ENCODE peak calls at places on chromosomes 11 and 22, in five cellular contexts. F, A, E, T and V are unnamed samples.

GRCh38 chr11:12544986-12545775 is 129.0 kb upstream of the TEAD1 start:
- DNase-seq in E (no peak), F (no peak), T (no peak), A (no peak), V (peak)

GRCh38 chr11:126926376-126926791 is 74.2 kb downstream of the KIRREL3 start:
- DNase-seq in A (no peak), F (no peak), T (no peak), E (no peak), V (peak)

GRCh38 chr22:46803031-46803880 is 40.8 kb downstream of the TBC1D22A start:
- DNase-seq in T (peak), A (peak), E (no peak), F (peak), V (no peak)

GRCh38 chr11:130671801-130672700 is 223.6 kb downstream of the ADAMTS15 start:
- DNase-seq in F (no peak), A (no peak), T (no peak), E (no peak), V (peak)

GRCh38 chr11:85170184-85170583 is 457.0 kb downstream of the DLG2 start:
- DNase-seq in E (no peak), T (no peak), A (no peak), F (peak), V (peak)

GRCh38 chr11:126304457-126305072 is 705 bp downstream of the DCPS start:
- DNase-seq in T (peak), A (no peak), F (no peak), E (no peak), V (no peak)

GRCh38 chr11:71459076-71459766 is 6.2 kb downstream of the NADSYN1 start:
- DNase-seq in A (no peak), E (no peak), T (no peak), F (no peak), V (no peak)

GRCh38 chr22:16845465-16845864 is 20.3 kb upstream of the XKR3 start:
- DNase-seq in E (no peak), A (no peak), T (no peak), F (no peak), V (no peak)

GRCh38 chr22:36366291-36366708 is 21.5 kb downstream of the MYH9 start:
- DNase-seq in E (no peak), F (no peak), T (no peak), A (no peak), V (peak)

GRCh38 chr22:28014141-28015055 is 95.3 kb upstream of the PITPNB start:
- DNase-seq in T (no peak), E (no peak), A (no peak), F (no peak), V (no peak)

GRCh38 chr22:33328789-33329296 is 270.7 kb upstream of the SYN3 start:
- DNase-seq in F (peak), E (no peak), T (no peak), A (peak), V (peak)

GRCh38 chr11:67278135-67278938 is 10.8 kb upstream of the ANKRD13D start:
- DNase-seq in E (no peak), A (no peak), T (no peak), F (no peak), V (no peak)

GRCh38 chr22:28741200-28741757 is 341 bp downstream of the CHEK2 start:
- DNase-seq in F (no peak), E (no peak), A (no peak), T (peak), V (no peak)

GRCh38 chr11:109865558-109866186 is 227.5 kb upstream of the ZC3H12C start:
- DNase-seq in A (no peak), F (no peak), E (no peak), T (no peak), V (no peak)

GRCh38 chr11:9896902-9897301 is 233.0 kb downstream of the SWAP70 start:
- DNase-seq in A (no peak), E (no peak), F (no peak), T (no peak), V (no peak)

GRCh38 chr11:9893474-9893873 is 229.6 kb downstream of the SWAP70 start:
- DNase-seq in F (no peak), E (no peak), T (no peak), A (no peak), V (peak)

DNA sequence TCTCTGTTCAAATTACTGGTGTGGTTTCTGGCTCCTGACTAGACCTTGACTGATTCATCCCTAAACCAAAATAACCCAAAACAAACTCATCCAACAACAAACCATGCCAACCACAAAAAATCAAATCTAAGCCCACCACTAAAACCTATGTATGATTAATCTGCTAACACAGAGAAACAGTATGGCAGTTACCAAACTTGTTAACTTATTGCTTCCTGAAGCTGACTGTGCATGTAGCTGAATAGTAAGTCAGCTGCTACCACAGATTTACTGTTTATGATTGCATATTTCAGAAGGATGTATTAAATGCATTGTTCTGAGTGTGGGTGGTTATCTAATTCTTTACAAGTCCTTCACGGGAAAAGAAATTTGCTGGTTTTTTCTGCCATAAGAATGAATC is 231.1 kb downstream of the SWAP70 start:
- DNase-seq in T (no peak), A (no peak), E (no peak), F (no peak), V (peak)
- TF ChIP-seq BHLHE40 in T (no peak), A (no peak), E (no peak), F (no peak), V (peak)

GRCh38 chr11:121887564-121887963 is 228.5 kb downstream of the BLID start:
- DNase-seq in F (no peak), T (no peak), E (no peak), A (no peak), V (no peak)

GRCh38 chr11:121886956-121887355 is 229.1 kb downstream of the BLID start:
- DNase-seq in T (no peak), F (no peak), E (no peak), A (no peak), V (no peak)

GRCh38 chr11:121886005-121886739 is 229.8 kb downstream of the BLID start:
- DNase-seq in A (no peak), F (no peak), T (no peak), E (no peak), V (no peak)

GRCh38 chr11:121881806-121882205 is 234.2 kb downstream of the BLID start:
- DNase-seq in T (no peak), E (no peak), F (no peak), A (no peak), V (peak)

GRCh38 chr11:121884601-121885000 is 231.4 kb downstream of the BLID start:
- DNase-seq in F (no peak), T (no peak), E (no peak), A (no peak), V (no peak)
- TF ChIP-seq SMC3 in F (no peak), T (no peak), E (no peak), A (no peak), V (no peak)

DNA sequence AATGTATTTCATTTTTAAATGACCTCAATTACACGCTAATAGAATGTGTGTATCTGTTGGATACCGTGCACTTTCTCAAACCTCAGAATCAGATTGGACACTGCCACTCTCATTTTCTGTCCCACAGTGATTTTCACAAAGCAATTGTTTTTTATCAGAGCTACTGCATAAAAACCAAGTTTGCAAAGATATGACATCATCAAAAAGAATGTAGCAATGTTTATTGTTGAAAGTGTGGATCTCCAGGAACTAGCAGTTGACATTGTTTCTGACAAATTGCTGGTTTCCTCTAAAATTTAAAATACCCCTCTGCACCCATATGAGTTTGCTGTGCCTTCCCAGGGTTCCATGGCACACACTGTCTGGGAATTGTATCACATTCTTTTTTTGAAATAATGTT is 362.7 kb upstream of the DDI1 start:
- DNase-seq in E (no peak), A (no peak), T (no peak), F (no peak), V (peak)
- TF ChIP-seq BHLHE40 in E (no peak), A (no peak), T (no peak), F (no peak), V (no peak)

DNA sequence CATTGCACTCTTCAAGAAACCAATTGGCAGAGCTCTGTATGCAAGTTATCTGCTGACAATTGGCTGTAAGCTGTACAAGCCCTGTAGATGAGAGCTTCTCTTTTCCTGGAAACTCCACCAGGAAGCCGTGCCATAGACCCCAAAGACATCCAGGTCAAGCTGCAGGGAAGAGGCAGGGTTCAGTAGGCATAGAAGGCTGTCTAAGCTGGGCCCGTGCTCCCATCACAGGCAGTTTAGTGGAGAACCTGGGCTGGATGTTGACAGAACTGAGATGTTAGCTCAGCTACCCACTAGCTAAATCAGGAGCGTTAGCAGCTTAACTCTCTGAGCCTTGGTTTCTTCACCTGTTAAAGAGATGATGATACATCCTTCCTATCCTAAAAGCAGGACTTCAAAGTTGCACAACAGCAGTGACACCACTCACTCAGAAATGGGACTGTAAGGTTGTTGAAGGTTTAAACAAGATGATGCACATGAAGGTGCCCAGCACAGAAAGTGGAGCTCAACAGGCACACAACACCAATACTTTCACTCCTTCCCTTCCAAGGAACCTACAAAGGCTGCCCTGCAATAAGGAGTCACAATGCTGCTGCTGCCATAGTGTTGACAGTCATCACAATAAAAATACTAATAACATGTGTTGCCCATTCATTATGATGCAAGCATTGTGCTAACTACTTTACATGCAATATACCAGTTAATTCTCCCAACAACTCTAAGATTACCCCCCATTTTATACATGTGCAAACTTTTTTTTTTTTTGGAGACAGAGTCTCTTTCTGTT is 115.4 kb downstream of the ZBTB16 start:
- DNase-seq in F (no peak), E (no peak), A (no peak), T (no peak), V (no peak)
- TF ChIP-seq SMC3 in F (no peak), E (no peak), A (no peak), T (no peak), V (no peak)

GRCh38 chr11:46600162-46600561 is 6.3 kb upstream of the AMBRA1 start:
- DNase-seq in A (no peak), E (no peak), T (no peak), F (no peak), V (no peak)
- TF ChIP-seq BHLHE40 in A (no peak), E (no peak), T (no peak), F (no peak), V (no peak)